ENCODE peak calls at places on chromosomes 4 and X, in four cellular contexts. O is H1, H is GM12878, Q is K562. J is an unnamed sample.

GRCh38 chr4:138290803-138291202 is 48.7 kb upstream of the SLC7A11 start:
- DNase-seq in O (no peak), H (no peak), Q (no peak), J (no peak)

GRCh38 chr4:90061881-90062280 is 65.3 kb upstream of the CCSER1 start:
- DNase-seq in O (no peak), Q (no peak), H (no peak), J (no peak)

GRCh38 chr4:126916626-126917140 is 716.1 kb upstream of the INTU start:
- DNase-seq in O (no peak), Q (peak), H (no peak), J (no peak)

GRCh38 chrX:27307546-27307945 is 155.6 kb downstream of the PPP4R3C start:
- DNase-seq in H (no peak), O (no peak), Q (no peak), J (no peak)

GRCh38 chrX:14675500-14675899 is 146.2 kb downstream of the GLRA2 start:
- DNase-seq in Q (no peak), O (no peak), H (no peak), J (no peak)

GRCh38 chr4:100299441-100299840 is 109.2 kb upstream of the DDIT4L start:
- DNase-seq in O (no peak), H (no peak), Q (no peak), J (no peak)

GRCh38 chr4:153792007-153792892 is 3.4 kb upstream of the SFRP2 start:
- DNase-seq in O (peak), H (no peak), Q (peak), J (no peak)

GRCh38 chr4:125112536-125112935 is 202.2 kb upstream of the FAT4 start:
- DNase-seq in O (no peak), H (no peak), Q (no peak), J (no peak)

GRCh38 chr4:151540728-151541437 is 131.9 kb downstream of the FHIP1A start:
- DNase-seq in O (no peak), Q (no peak), H (no peak), J (no peak)

GRCh38 chr4:177032341-177032740 is 239.6 kb upstream of the VEGFC start:
- DNase-seq in H (no peak), Q (no peak), O (no peak), J (no peak)

GRCh38 chr4:43391084-43391483 is 498.6 kb downstream of the GRXCR1 start:
- DNase-seq in Q (no peak), H (no peak), O (no peak), J (no peak)

GRCh38 chr4:43399726-43400125 is 507.2 kb downstream of the GRXCR1 start:
- DNase-seq in Q (no peak), H (no peak), O (no peak), J (no peak)

GRCh38 chr4:43394976-43395375 is 502.5 kb downstream of the GRXCR1 start:
- DNase-seq in O (no peak), Q (no peak), H (no peak), J (no peak)
- TF ChIP-seq HDAC2 in O (no peak), Q (no peak), H (no peak), J (no peak)

GRCh38 chrX:63283331-63283730 is 67.8 kb downstream of the SPIN4 start:
- DNase-seq in Q (no peak), O (no peak), H (no peak), J (no peak)
- TF ChIP-seq ATF2 in Q (no peak), O (no peak), H (no peak), J (no peak)

GRCh38 chr4:17633600-17633999 is 19.2 kb downstream of the MED28 start:
- DNase-seq in O (no peak), Q (no peak), H (no peak), J (no peak)
- TF ChIP-seq HDAC2 in O (no peak), Q (no peak), H (no peak), J (no peak)

GRCh38 chr4:120007171-120007894 is 59.3 kb downstream of the MAD2L1 start:
- DNase-seq in O (no peak), H (no peak), Q (no peak), J (no peak)
- TF ChIP-seq ATF2 in O (no peak), H (no peak), Q (no peak), J (no peak)

GRCh38 chrX:97126020-97126419 is 242.3 kb downstream of the RPA4 start:
- DNase-seq in H (no peak), Q (no peak), O (no peak), J (no peak)
- TF ChIP-seq HDAC2 in H (no peak), Q (no peak), O (no peak), J (no peak)

GRCh38 chr4:109302366-109303140 is at the start of gene COL25A1:
- DNase-seq in H (no peak), O (peak), Q (no peak), J (no peak)
- TF ChIP-seq ATF2 in H (no peak), O (no peak), Q (no peak), J (no peak)